ENCODE peak calls at places on chromosomes 11 and 22, in four cellular contexts. P, I, K and C are unnamed samples.

GRCh38 chr22:20758688-20759087 is 15.2 kb upstream of the SERPIND1 start:
- DNase-seq in P (no peak), I (no peak), K (no peak), C (peak; percentile 46)

GRCh38 chr22:25953276-25953675 is 211.3 kb downstream of the MYO18B start:
- DNase-seq in P (no peak), I (no peak), K (no peak), C (no peak)

GRCh38 chr11:120564573-120565301 is 53.2 kb downstream of the GRIK4 start:
- DNase-seq in P (peak; percentile 48), K (no peak), I (peak; percentile 75), C (peak; percentile 47)

GRCh38 chr22:27317961-27318360 is 483.6 kb downstream of the MN1 start:
- DNase-seq in K (no peak), I (no peak), P (no peak), C (no peak)

GRCh38 chr11:120181446-120181992 is 29.3 kb upstream of the OAF start:
- DNase-seq in P (no peak), I (no peak), K (no peak), C (no peak)

GRCh38 chr11:121494355-121495099 is 41.8 kb upstream of the SORL1-AS1 start:
- DNase-seq in I (no peak), P (no peak), K (no peak), C (no peak)

GRCh38 chr22:22394589-22394988 is 114.0 kb downstream of the ZNF280B start:
- DNase-seq in K (no peak), P (no peak), I (no peak), C (no peak)

GRCh38 chr22:36056980-36057379 is 28.4 kb upstream of the RBFOX2 start:
- DNase-seq in P (no peak), K (no peak), I (peak; percentile 56), C (no peak)

GRCh38 chr11:77851513-77851912 is 30.6 kb downstream of the AAMDC start:
- DNase-seq in I (no peak), P (no peak), K (no peak), C (no peak)

GRCh38 chr11:71996946-71997345 is 1.8 kb upstream of the IL18BP start:
- DNase-seq in I (no peak), P (no peak), K (no peak), C (no peak)

GRCh38 chr22:42164901-42165300 is 34.3 kb upstream of the CYP2D6 start:
- DNase-seq in I (no peak), K (no peak), P (no peak), C (no peak)

GRCh38 chr11:48013269-48013901 is 33.0 kb downstream of the PTPRJ start:
- DNase-seq in I (peak; percentile 65), K (no peak), P (no peak), C (no peak)

GRCh38 chr11:95898782-95899181 is 25.1 kb downstream of the MTMR2 start:
- DNase-seq in K (no peak), I (no peak), P (no peak), C (no peak)

GRCh38 chr22:48495751-48496080 is 1332.0 kb downstream of the BRD1 start:
- DNase-seq in P (no peak), K (no peak), I (no peak), C (no peak)

GRCh38 chr11:10488581-10489443 is 33.7 kb downstream of the AMPD3 start:
- DNase-seq in P (no peak), K (no peak), I (no peak), C (peak; percentile 18)

GRCh38 chr22:22944268-22944985 is 56.8 kb downstream of the IGLL5 start:
- DNase-seq in K (no peak), I (no peak), P (no peak), C (peak; percentile 27)

GRCh38 chr11:1276866-1277615 is 32.4 kb downstream of the TOLLIP start:
- DNase-seq in P (no peak), I (no peak), K (no peak), C (no peak)

GRCh38 chr11:114166897-114167323 is 107.4 kb downstream of the ZBTB16 start:
- DNase-seq in I (peak; percentile 63), P (no peak), K (no peak), C (no peak)

GRCh38 chr11:102780491-102780918 is at the start of gene MMP10:
- DNase-seq in I (peak; percentile 74), K (peak; percentile 27), P (peak; percentile 40), C (peak; percentile 62)

GRCh38 chr22:29216873-29217666 is 11.4 kb downstream of the EMID1 start:
- DNase-seq in P (no peak), I (peak; percentile 78), K (no peak), C (peak; percentile 21)

GRCh38 chr11:99320769-99321290 is 300.1 kb downstream of the CNTN5 start:
- DNase-seq in P (no peak), K (no peak), I (no peak), C (no peak)

GRCh38 chr22:50032109-50032871 is 19.7 kb upstream of the IL17REL start:
- DNase-seq in P (no peak), K (no peak), I (no peak), C (no peak)

GRCh38 chr11:134124660-134125451 is 56.0 kb downstream of the JAM3 start:
- DNase-seq in P (peak; percentile 47), K (no peak), I (peak; percentile 66), C (peak; percentile 76)

GRCh38 chr22:39097098-39098020 is at the start of gene APOBEC3H:
- DNase-seq in K (no peak), I (no peak), P (no peak), C (no peak)

GRCh38 chr22:36286096-36286957 is 33.4 kb downstream of the APOL1 start:
- DNase-seq in P (peak; percentile 69), K (peak; percentile 44), I (peak; percentile 72), C (peak; percentile 89)

GRCh38 chr11:35953081-35953480 is 9.2 kb downstream of the LDLRAD3 start:
- DNase-seq in K (no peak), I (no peak), P (no peak), C (no peak)

GRCh38 chr11:12079726-12080556 is 30.4 kb upstream of the MICAL2 start:
- DNase-seq in K (no peak), P (no peak), I (peak; percentile 99), C (no peak)

GRCh38 chr22:46622081-46622521 is 1.9 kb downstream of the GRAMD4 start:
- DNase-seq in K (no peak), P (no peak), I (no peak), C (no peak)
- H4K91ac ChIP-seq in K (no peak overlapping the region), P (peak overlapping the region; percentile 85), I (no peak overlapping the region), C (no peak overlapping the region)

GRCh38 chr11:2891291-2891690 is 5.7 kb upstream of the CDKN1C start:
- DNase-seq in I (no peak), K (no peak), P (no peak), C (no peak)

GRCh38 chr11:2889399-2890273 is 4.1 kb upstream of the CDKN1C start:
- DNase-seq in P (no peak), K (no peak), I (no peak), C (no peak)

GRCh38 chr11:2892215-2893020 is 6.8 kb upstream of the CDKN1C start:
- DNase-seq in P (peak; percentile 73), K (peak; percentile 59), I (peak; percentile 50), C (peak; percentile 88)

GRCh38 chr11:2891901-2892214 is 6.3 kb upstream of the CDKN1C start:
- DNase-seq in I (peak; percentile 30), P (no peak), K (no peak), C (no peak)

GRCh38 chr11:2890466-2891241 is 5.1 kb upstream of the CDKN1C start:
- DNase-seq in I (peak; percentile 64), P (no peak), K (no peak), C (no peak)
- H4K91ac ChIP-seq in I (peak overlapping the region; percentile 67), P (peak overlapping the region; percentile 94), K (peak overlapping the region; percentile 23), C (no peak overlapping the region)

GRCh38 chr11:129386795-129387390 is 11.2 kb downstream of the BARX2 start:
- DNase-seq in I (no peak), P (no peak), K (no peak), C (no peak)
- H4K91ac ChIP-seq in I (no peak overlapping the region), P (no peak overlapping the region), K (no peak overlapping the region), C (no peak overlapping the region)

GRCh38 chr11:126543691-126544090 is 188.2 kb downstream of the ST3GAL4 start:
- DNase-seq in K (no peak), I (no peak), P (no peak), C (no peak)
- H4K91ac ChIP-seq in K (peak overlapping the region; percentile 56), I (no peak overlapping the region), P (no peak overlapping the region), C (no peak overlapping the region)

GRCh38 chr11:76380977-76381719 is at the start of the genes GVQW3 and THAP12:
- DNase-seq in K (peak; percentile 93), P (peak; percentile 99), I (peak; percentile 97), C (peak; percentile 97)
- H4K91ac ChIP-seq in K (no peak within 1 kb of the TSS), P (no peak within 1 kb of the TSS), I (no peak within 1 kb of the TSS), C (no peak within 1 kb of the TSS)

GRCh38 chr11:65298655-65299179 is 15.9 kb upstream of the CDC42EP2 start:
- DNase-seq in K (no peak), I (peak; percentile 81), P (no peak), C (no peak)
- H4K91ac ChIP-seq in K (no peak overlapping the region), I (peak overlapping the region; percentile 80), P (no peak overlapping the region), C (no peak overlapping the region)

GRCh38 chr11:61516191-61516590 is 7.6 kb downstream of the LRRC10B start:
- DNase-seq in P (no peak), K (no peak), I (no peak), C (peak; percentile 81)

GRCh38 chr11:61513143-61513740 is 4.7 kb downstream of the LRRC10B start:
- DNase-seq in K (no peak), P (no peak), I (no peak), C (no peak)

GRCh38 chr11:61514050-61514917 is 5.7 kb downstream of the LRRC10B start:
- DNase-seq in K (no peak), P (no peak), I (no peak), C (peak; percentile 58)

GRCh38 chr11:61516675-61517516 is 8.3 kb downstream of the LRRC10B start:
- DNase-seq in P (peak; percentile 74), I (no peak), K (no peak), C (peak; percentile 77)

DNA sequence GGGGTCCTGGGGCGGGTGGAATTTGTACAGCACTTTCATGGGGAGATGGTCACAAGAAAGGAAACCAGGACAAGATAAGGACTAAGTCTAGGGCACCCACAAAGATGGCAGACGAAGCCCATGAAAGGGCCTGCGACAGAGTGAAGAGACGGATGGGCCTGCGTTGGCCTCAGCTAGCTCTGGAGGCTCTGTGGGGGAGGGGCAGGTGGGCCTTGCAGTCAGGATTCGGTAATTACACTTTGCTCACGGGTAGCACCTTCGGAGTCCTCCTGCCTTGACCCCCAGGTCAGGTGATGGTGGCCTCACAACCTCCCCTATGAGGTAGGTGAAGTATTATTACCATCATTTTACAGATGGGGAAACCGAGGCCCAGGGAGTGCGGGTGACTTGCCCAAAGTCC is 7.1 kb downstream of the LRRC10B start:
- DNase-seq in K (no peak), P (no peak), I (no peak), C (peak; percentile 59)
- H4K91ac ChIP-seq in K (peak overlapping the region; percentile 17), P (no peak overlapping the region), I (no peak overlapping the region), C (no peak overlapping the region)

GRCh38 chr11:128796275-128796674 is 70.8 kb downstream of the KCNJ1 start:
- DNase-seq in I (peak; percentile 79), K (no peak), P (no peak), C (no peak)
- H4K91ac ChIP-seq in I (no peak overlapping the region), K (no peak overlapping the region), P (no peak overlapping the region), C (no peak overlapping the region)

GRCh38 chr11:45798793-45799441 is 6.0 kb upstream of the SLC35C1 start:
- DNase-seq in P (no peak), I (peak; percentile 60), K (no peak), C (no peak)
- H4K91ac ChIP-seq in P (no peak overlapping the region), I (no peak overlapping the region), K (no peak overlapping the region), C (no peak overlapping the region)